ENCODE peak calls at places on chromosome 18, in five cellular contexts. H, Q, O, L and Y are unnamed samples.
A peak's percentile ranks its signal among the peaks of the same experiment; 100 is the strongest.

GRCh38 chr18:66344227-66344626 is 259.7 kb downstream of the CDH19 start:
- DNase-seq in H (no peak), Q (no peak), O (no peak), L (no peak), Y (no peak)

GRCh38 chr18:31297248-31297647 is 20.7 kb upstream of the DSG1 start:
- DNase-seq in H (no peak), Q (no peak), O (no peak), L (no peak), Y (no peak)

GRCh38 chr18:32768646-32769206 is 4.1 kb downstream of the KLHL14 start:
- DNase-seq in H (no peak), Q (no peak), O (no peak), L (no peak), Y (no peak)

GRCh38 chr18:50694147-50694546 is 125.7 kb downstream of the MRO start:
- DNase-seq in H (no peak), Q (no peak), O (no peak), L (no peak), Y (no peak)

GRCh38 chr18:67730884-67731283 is 214.4 kb upstream of the DSEL start:
- DNase-seq in H (no peak), Q (peak; percentile 45), O (peak; percentile 7), L (peak; percentile 89), Y (peak; percentile 15)

GRCh38 chr18:56709463-56709862 is 58.3 kb downstream of the WDR7 start:
- DNase-seq in H (no peak), Q (peak; percentile 73), O (peak; percentile 41), L (peak; percentile 92), Y (peak; percentile 92)

GRCh38 chr18:28794459-28795245 is 617.7 kb upstream of the CDH2 start:
- DNase-seq in H (no peak), Q (peak; percentile 94), O (no peak), L (peak; percentile 76), Y (peak; percentile 97)

GRCh38 chr18:28855524-28855923 is 678.6 kb upstream of the CDH2 start:
- DNase-seq in H (no peak), Q (peak; percentile 89), O (no peak), L (peak; percentile 56), Y (peak; percentile 85)

GRCh38 chr18:48582946-48583345 is 44.1 kb downstream of the CTIF start:
- DNase-seq in H (no peak), Q (no peak), O (no peak), L (no peak), Y (no peak)

GRCh38 chr18:79897940-79898625 is 53.4 kb downstream of the SLC66A2 start:
- DNase-seq in H (peak; percentile 33), Q (no peak), O (no peak), L (no peak), Y (no peak)

DNA sequence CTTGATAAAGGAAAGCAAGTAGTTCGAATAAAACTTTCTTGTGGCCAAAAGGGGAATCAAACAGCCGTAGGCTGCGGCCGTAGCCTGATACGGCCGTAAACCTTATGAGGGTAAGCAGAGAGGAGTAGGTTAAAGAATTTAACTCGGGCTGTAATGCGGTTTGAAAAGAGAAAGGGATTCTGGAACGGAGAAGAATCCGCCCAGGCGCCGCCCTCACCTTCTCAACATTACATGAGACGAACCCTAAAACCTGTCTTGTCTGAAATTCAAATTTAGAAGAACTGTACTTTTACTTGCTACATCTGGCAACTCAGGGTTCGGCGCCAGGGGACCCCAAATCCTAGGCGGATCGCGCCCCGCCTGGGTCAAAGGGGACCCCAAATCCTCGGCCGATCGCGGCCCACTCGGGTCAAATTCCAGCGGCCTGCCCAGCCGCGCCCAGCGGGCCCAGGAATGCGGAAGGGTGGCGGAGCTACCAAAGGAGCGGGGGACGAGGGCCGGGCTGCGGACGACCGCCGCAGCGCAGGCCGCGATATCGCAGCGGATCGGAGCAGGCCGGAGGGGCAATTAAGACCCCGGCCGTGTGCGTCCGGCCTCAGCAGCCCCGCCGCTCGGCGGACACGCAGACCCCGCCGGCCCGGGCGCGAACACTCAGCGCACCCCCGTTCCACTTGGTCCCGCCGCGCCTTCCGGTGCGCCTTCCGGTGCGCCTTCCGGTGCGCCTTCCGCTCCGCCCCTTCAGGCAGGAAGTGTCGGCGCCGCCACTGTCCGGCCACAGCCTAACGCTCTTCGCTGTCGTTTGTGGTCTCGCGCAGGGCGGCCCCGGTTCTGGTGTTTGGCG is at the start of gene MYL12B:
- DNase-seq in H (peak; percentile 92), Q (peak; percentile 77), O (no peak), L (peak; percentile 55), Y (peak; percentile 83)
- TF ChIP-seq CTCF in H (no peak), Q (no peak), O (peak; percentile 2), L (no peak), Y (no peak)

GRCh38 chr18:59374112-59374511 is 15.0 kb upstream of the LMAN1 start:
- DNase-seq in H (no peak), Q (no peak), O (no peak), L (no peak), Y (no peak)

GRCh38 chr18:59377938-59378337 is 18.9 kb upstream of the LMAN1 start:
- DNase-seq in H (no peak), Q (no peak), O (no peak), L (no peak), Y (no peak)

GRCh38 chr18:59376351-59376935 is 17.4 kb upstream of the LMAN1 start:
- DNase-seq in H (no peak), Q (no peak), O (no peak), L (no peak), Y (no peak)

GRCh38 chr18:59372975-59373374 is 13.9 kb upstream of the LMAN1 start:
- DNase-seq in H (no peak), Q (no peak), O (no peak), L (no peak), Y (no peak)
- H3K4me3 ChIP-seq in H (no peak overlapping the region), Q (no peak overlapping the region), O (no peak overlapping the region), L (no peak overlapping the region), Y (no peak overlapping the region)

DNA sequence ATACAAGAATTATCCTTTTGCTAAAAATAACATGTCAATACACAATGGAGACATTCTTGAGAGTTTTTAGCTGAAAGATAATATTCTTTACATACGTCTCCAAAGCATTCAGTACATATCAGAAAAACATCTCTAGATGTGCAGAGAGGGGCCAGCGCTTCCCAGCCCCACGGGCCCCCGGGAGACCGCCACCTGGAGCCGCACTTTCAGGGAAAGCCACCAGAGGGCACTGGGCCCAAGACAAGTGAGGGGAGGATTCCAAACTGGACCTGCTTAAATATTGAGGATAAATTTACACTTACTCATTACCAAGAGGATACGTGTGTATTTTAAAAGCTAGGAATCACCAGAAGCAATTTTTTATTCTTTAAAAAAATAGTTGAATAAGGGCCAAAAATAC is 499.5 kb downstream of the GALR1 start:
- DNase-seq in H (no peak), Q (no peak), O (no peak), L (peak; percentile 2), Y (no peak)
- TF ChIP-seq CTCF in H (peak; percentile 50), Q (no peak), O (peak; percentile 4), L (peak; percentile 34), Y (no peak)

GRCh38 chr18:25826377-25826776 is 264.0 kb downstream of the SS18 start:
- DNase-seq in H (no peak), Q (no peak), O (no peak), L (no peak), Y (no peak)

GRCh38 chr18:25826823-25827617 is 263.4 kb downstream of the SS18 start:
- DNase-seq in H (no peak), Q (peak; percentile 20), O (no peak), L (peak; percentile 47), Y (no peak)

GRCh38 chr18:25830787-25831186 is 259.6 kb downstream of the SS18 start:
- DNase-seq in H (no peak), Q (peak; percentile 74), O (peak; percentile 38), L (peak; percentile 87), Y (peak; percentile 71)

GRCh38 chr18:25825066-25825465 is 265.3 kb downstream of the SS18 start:
- DNase-seq in H (no peak), Q (no peak), O (no peak), L (no peak), Y (no peak)

DNA sequence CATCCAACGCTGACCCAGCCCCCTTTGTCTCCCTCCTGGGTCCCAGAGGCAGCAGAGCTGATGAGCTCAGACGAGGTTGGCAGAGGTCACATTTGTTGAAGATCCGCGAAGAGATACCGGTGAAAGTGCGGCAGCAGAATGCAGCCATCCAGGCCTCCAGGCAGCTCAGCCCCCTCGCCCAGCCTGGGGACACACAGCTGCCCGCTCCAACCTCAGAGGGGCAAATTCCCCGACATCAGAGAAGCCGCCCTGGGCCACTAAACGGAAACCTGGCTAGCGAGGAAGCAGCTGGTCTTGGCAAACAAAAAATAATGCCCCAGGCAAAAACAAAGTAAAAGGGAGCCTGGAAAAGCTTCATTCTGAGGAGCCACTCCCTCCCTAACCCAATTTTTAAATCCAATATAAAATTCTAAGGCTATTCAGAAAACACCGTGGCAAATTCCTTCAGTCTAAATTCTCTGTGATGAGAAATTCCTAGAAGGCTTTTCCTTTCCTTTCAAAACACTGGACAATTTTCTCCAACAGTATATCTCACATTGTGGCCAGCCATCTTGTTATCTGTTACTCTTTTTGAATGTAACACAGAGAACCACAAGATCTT is 262.4 kb downstream of the SS18 start:
- DNase-seq in H (no peak), Q (peak; percentile 14), O (no peak), L (no peak), Y (no peak)
- H3K4me3 ChIP-seq in H (no peak overlapping the region), Q (no peak overlapping the region), O (no peak overlapping the region), L (no peak overlapping the region), Y (no peak overlapping the region)

GRCh38 chr18:37316468-37316867 is 249.1 kb downstream of the CELF4 start:
- DNase-seq in H (no peak), Q (no peak), O (no peak), L (no peak), Y (no peak)

GRCh38 chr18:37318360-37319037 is 247.1 kb downstream of the CELF4 start:
- DNase-seq in H (no peak), Q (no peak), O (no peak), L (no peak), Y (no peak)

GRCh38 chr18:37315935-37316334 is 249.7 kb downstream of the CELF4 start:
- DNase-seq in H (no peak), Q (no peak), O (no peak), L (no peak), Y (no peak)

GRCh38 chr18:37317486-37317885 is 248.1 kb downstream of the CELF4 start:
- DNase-seq in H (no peak), Q (no peak), O (no peak), L (no peak), Y (no peak)

GRCh38 chr18:37314534-37314933 is 251.1 kb downstream of the CELF4 start:
- DNase-seq in H (no peak), Q (no peak), O (no peak), L (no peak), Y (no peak)
- TF ChIP-seq CTCF in H (no peak), Q (no peak), O (no peak), L (no peak), Y (no peak)

DNA sequence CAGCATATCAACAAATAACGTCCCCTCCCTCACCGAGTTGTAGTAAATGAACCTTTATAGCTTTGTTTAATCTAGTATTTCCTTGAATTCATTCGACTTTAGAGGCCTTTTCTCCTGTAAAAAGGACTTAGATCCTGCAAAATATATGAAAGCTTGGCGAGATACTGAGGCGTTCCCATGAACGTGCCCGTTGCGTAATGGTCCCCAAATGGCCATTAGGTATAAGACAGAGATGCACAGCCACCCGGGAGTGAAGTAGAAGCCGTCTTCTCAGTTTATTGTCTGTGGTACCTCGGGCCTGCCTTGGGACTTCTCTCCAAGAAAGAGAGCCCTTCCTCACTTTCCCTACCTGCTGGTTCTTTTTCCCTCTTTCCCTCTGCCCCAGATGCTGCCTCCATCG is 310.6 kb downstream of the CELF4 start:
- DNase-seq in H (no peak), Q (no peak), O (no peak), L (no peak), Y (no peak)
- H3K4me3 ChIP-seq in H (no peak overlapping the region), Q (no peak overlapping the region), O (no peak overlapping the region), L (no peak overlapping the region), Y (no peak overlapping the region)